ENCODE peak calls at places on chromosomes 4 and X, in five cellular contexts. H is PC-9; Y is NB4; K is CD4-positive, alpha-beta memory T cell; G is ACHN. T is an unnamed sample.

GRCh38 chr4:152304220-152304619 is 231.7 kb downstream of the FBXW7 start:
- DNase-seq in H (no peak), Y (no peak), K (no peak), G (no peak), T (peak)

GRCh38 chrX:13688772-13689518 is at the start of gene RAB9A:
- DNase-seq in H (peak), Y (peak), K (peak), G (peak), T (peak)

GRCh38 chr4:6195602-6196319 is 4.6 kb downstream of the JAKMIP1 start:
- DNase-seq in H (no peak), Y (no peak), K (no peak), G (no peak), T (no peak)

GRCh38 chrX:2666491-2666890 is 24.6 kb upstream of the CD99 start:
- DNase-seq in H (no peak), Y (no peak), K (no peak), G (no peak), T (no peak)

GRCh38 chr4:95231713-95232112 is 317.1 kb downstream of the UNC5C start:
- DNase-seq in H (no peak), Y (no peak), K (no peak), G (no peak), T (no peak)

GRCh38 chrX:70219938-70220764 is 14.3 kb upstream of the AWAT1 start:
- DNase-seq in H (peak), Y (no peak), K (no peak), G (no peak), T (no peak)

GRCh38 chrX:135264210-135264609 is 12.3 kb downstream of the ETDA start:
- DNase-seq in H (no peak), Y (no peak), K (no peak), G (no peak), T (no peak)

GRCh38 chr4:128163177-128164117 is 102.3 kb downstream of the LARP1B start:
- DNase-seq in H (peak), Y (no peak), K (no peak), G (peak), T (no peak)

GRCh38 chrX:151039351-151039750 is 56.2 kb downstream of the HMGB3 start:
- DNase-seq in H (no peak), Y (no peak), K (no peak), G (no peak), T (no peak)

GRCh38 chrX:52852110-52852872 is 15.6 kb downstream of the XAGE3 start:
- DNase-seq in H (no peak), Y (no peak), K (no peak), G (no peak), T (no peak)

GRCh38 chrX:85859426-85859825 is 187.9 kb downstream of the CHM start:
- DNase-seq in H (no peak), Y (no peak), K (no peak), G (no peak), T (no peak)

GRCh38 chr4:2981256-2981804 is 18.0 kb downstream of the GRK4 start:
- DNase-seq in H (no peak), Y (peak), K (no peak), G (no peak), T (no peak)

GRCh38 chr4:41524446-41524845 is 13.5 kb upstream of the LIMCH1 start:
- DNase-seq in H (no peak), Y (no peak), K (no peak), G (no peak), T (no peak)

GRCh38 chrX:44314259-44314734 is 29.2 kb downstream of the EFHC2 start:
- DNase-seq in H (peak), Y (peak), K (no peak), G (no peak), T (peak)

GRCh38 chrX:13669246-13669689 is 16.3 kb downstream of the TCEANC start:
- DNase-seq in H (peak), Y (peak), K (peak), G (peak), T (peak)

GRCh38 chr4:148946271-148946670 is 504.1 kb upstream of the NR3C2 start:
- DNase-seq in H (no peak), Y (no peak), K (no peak), G (no peak), T (no peak)

GRCh38 chrX:96474357-96475125 is 210.1 kb upstream of the DIAPH2 start:
- DNase-seq in H (peak), Y (no peak), K (no peak), G (no peak), T (no peak)

GRCh38 chr4:7861440-7861881 is 78.2 kb downstream of the AFAP1 start:
- DNase-seq in H (peak), Y (no peak), K (no peak), G (peak), T (no peak)

GRCh38 chr4:126530996-126531585 is 1101.7 kb upstream of the INTU start:
- DNase-seq in H (no peak), Y (no peak), K (no peak), G (no peak), T (no peak)

GRCh38 chrX:139932077-139932900 is 564 bp downstream of the ATP11C start:
- DNase-seq in H (no peak), Y (peak), K (peak), G (peak), T (no peak)

GRCh38 chrX:63713510-63713909 is 71.5 kb downstream of the ARHGEF9 start:
- DNase-seq in H (no peak), Y (no peak), K (no peak), G (no peak), T (no peak)

GRCh38 chr4:39237179-39237578 is 54.9 kb downstream of the WDR19 start:
- DNase-seq in H (no peak), Y (peak), K (no peak), G (no peak), T (no peak)

GRCh38 chr4:61911313-61911756 is 711.2 kb downstream of the ADGRL3 start:
- DNase-seq in H (no peak), Y (no peak), K (no peak), G (no peak), T (peak)